ENCODE peak calls at places on chromosomes 13 and 19, in five cellular contexts. J is HFF-Myc; F is occipital lobe; S is CD8-positive, alpha-beta T cell; Z is mesendoderm. B is an unnamed sample.

GRCh38 chr13:24606486-24607170 is 73.6 kb upstream of the ATP12A start:
- DNase-seq in J (no peak), F (no peak), S (no peak), Z (no peak), B (no peak)

GRCh38 chr13:28558567-28558966 is 63.6 kb upstream of the FLT1 start:
- DNase-seq in J (no peak), F (no peak), S (no peak), Z (no peak), B (no peak)

GRCh38 chr13:28659611-28659970 is 661 bp downstream of the POMP start:
- DNase-seq in J (no peak), F (no peak), S (no peak), Z (no peak), B (no peak)

GRCh38 chr19:16261584-16262370 is 62.8 kb upstream of the KLF2 start:
- DNase-seq in J (no peak), F (no peak), S (no peak), Z (no peak), B (no peak)

GRCh38 chr13:38590796-38591507 is 95.9 kb upstream of the FREM2 start:
- DNase-seq in J (no peak), F (no peak), S (no peak), Z (no peak), B (no peak)

GRCh38 chr19:35030257-35031071 is at the start of gene SCN1B:
- DNase-seq in J (no peak), F (peak; percentile 69), S (peak; percentile 48), Z (peak; percentile 76), B (peak; percentile 89)

GRCh38 chr13:45269204-45269603 is 68.4 kb upstream of the KCTD4 start:
- DNase-seq in J (no peak), F (no peak), S (no peak), Z (peak; percentile 30), B (no peak)

GRCh38 chr19:38021356-38021755 is 114.3 kb downstream of the SIPA1L3 start:
- DNase-seq in J (no peak), F (no peak), S (no peak), Z (no peak), B (no peak)

GRCh38 chr19:39506944-39507714 is 7.8 kb upstream of the SELENOV start:
- DNase-seq in J (no peak), F (peak; percentile 30), S (peak; percentile 44), Z (peak; percentile 86), B (peak; percentile 95)

B was measured in neural progenitor cell.